ENCODE peak calls at places on chromosomes 7 and 10, in seven cellular contexts. One of them, this sample, is unnamed.

GRCh38 chr7:101058355-101058754 is 26.9 kb upstream of the TRIM56 start:
- DNase-seq in AG04450: no peak
- DNase-seq in glutamatergic neuron: no peak
- DNase-seq in chondrocyte: peak
- DNase-seq in MCF 10A: peak
- DNase-seq in breast epithelium: no peak
- DNase-seq in RWPE1: peak
- DNase-seq in this sample: no peak

GRCh38 chr10:117374506-117375359 is 507 bp downstream of the PDZD8 start:
- DNase-seq in AG04450: no peak
- DNase-seq in glutamatergic neuron: peak
- DNase-seq in chondrocyte: no peak
- DNase-seq in MCF 10A: peak
- DNase-seq in breast epithelium: peak
- DNase-seq in RWPE1: peak
- DNase-seq in this sample: no peak

GRCh38 chr7:33067921-33068320 is 5.3 kb upstream of the NT5C3A start:
- DNase-seq in AG04450: no peak
- DNase-seq in glutamatergic neuron: no peak
- DNase-seq in chondrocyte: no peak
- DNase-seq in MCF 10A: no peak
- DNase-seq in breast epithelium: no peak
- DNase-seq in RWPE1: no peak
- DNase-seq in this sample: no peak

GRCh38 chr7:25262586-25262985 is 34.3 kb upstream of the NPVF start:
- DNase-seq in AG04450: no peak
- DNase-seq in glutamatergic neuron: no peak
- DNase-seq in chondrocyte: no peak
- DNase-seq in MCF 10A: peak
- DNase-seq in breast epithelium: peak
- DNase-seq in RWPE1: peak
- DNase-seq in this sample: no peak

GRCh38 chr7:142859829-142860228 is 5.0 kb downstream of the EPHB6 start:
- DNase-seq in AG04450: no peak
- DNase-seq in glutamatergic neuron: no peak
- DNase-seq in chondrocyte: no peak
- DNase-seq in MCF 10A: peak
- DNase-seq in breast epithelium: peak
- DNase-seq in RWPE1: no peak
- DNase-seq in this sample: no peak

GRCh38 chr10:107653832-107654287 is 489.4 kb upstream of the SORCS1 start:
- DNase-seq in AG04450: no peak
- DNase-seq in glutamatergic neuron: no peak
- DNase-seq in chondrocyte: no peak
- DNase-seq in MCF 10A: peak
- DNase-seq in breast epithelium: no peak
- DNase-seq in RWPE1: peak
- DNase-seq in this sample: no peak

GRCh38 chr10:119688033-119688508 is 36.9 kb downstream of the BAG3 start:
- DNase-seq in AG04450: no peak
- DNase-seq in glutamatergic neuron: no peak
- DNase-seq in chondrocyte: no peak
- DNase-seq in MCF 10A: no peak
- DNase-seq in breast epithelium: no peak
- DNase-seq in RWPE1: no peak
- DNase-seq in this sample: no peak

GRCh38 chr10:58570307-58570723 is 57.6 kb downstream of the BICC1 start:
- DNase-seq in AG04450: no peak
- DNase-seq in glutamatergic neuron: no peak
- DNase-seq in chondrocyte: no peak
- DNase-seq in MCF 10A: no peak
- DNase-seq in breast epithelium: peak
- DNase-seq in RWPE1: no peak
- DNase-seq in this sample: no peak

GRCh38 chr7:92485267-92485892 is 7.6 kb upstream of the ERVW-1 start:
- DNase-seq in AG04450: no peak
- DNase-seq in glutamatergic neuron: no peak
- DNase-seq in chondrocyte: no peak
- DNase-seq in MCF 10A: no peak
- DNase-seq in breast epithelium: no peak
- DNase-seq in RWPE1: no peak
- DNase-seq in this sample: no peak

GRCh38 chr7:157557263-157557662 is 220.5 kb downstream of the DNAJB6 start:
- DNase-seq in AG04450: no peak
- DNase-seq in glutamatergic neuron: no peak
- DNase-seq in chondrocyte: no peak
- DNase-seq in MCF 10A: no peak
- DNase-seq in breast epithelium: no peak
- DNase-seq in RWPE1: no peak
- DNase-seq in this sample: no peak

GRCh38 chr10:70982443-70982842 is 94.1 kb upstream of the PCBD1 start:
- DNase-seq in AG04450: no peak
- DNase-seq in glutamatergic neuron: no peak
- DNase-seq in chondrocyte: peak
- DNase-seq in MCF 10A: no peak
- DNase-seq in breast epithelium: no peak
- DNase-seq in RWPE1: no peak
- DNase-seq in this sample: no peak

GRCh38 chr10:17682236-17682946 is 38.4 kb downstream of the STAM start:
- DNase-seq in AG04450: no peak
- DNase-seq in glutamatergic neuron: no peak
- DNase-seq in chondrocyte: no peak
- DNase-seq in MCF 10A: no peak
- DNase-seq in breast epithelium: no peak
- DNase-seq in RWPE1: peak
- DNase-seq in this sample: no peak

GRCh38 chr10:123621492-123621891 is 44.7 kb upstream of the GPR26 start:
- DNase-seq in AG04450: no peak
- DNase-seq in glutamatergic neuron: no peak
- DNase-seq in chondrocyte: no peak
- DNase-seq in MCF 10A: peak
- DNase-seq in breast epithelium: peak
- DNase-seq in RWPE1: no peak
- DNase-seq in this sample: no peak

GRCh38 chr10:80196270-80196949 is 8.9 kb downstream of the ANXA11 start:
- DNase-seq in AG04450: no peak
- DNase-seq in glutamatergic neuron: no peak
- DNase-seq in chondrocyte: no peak
- DNase-seq in MCF 10A: peak
- DNase-seq in breast epithelium: peak
- DNase-seq in RWPE1: peak
- DNase-seq in this sample: no peak

GRCh38 chr10:125194814-125195213 is 34.5 kb upstream of the CTBP2 start:
- DNase-seq in AG04450: no peak
- DNase-seq in glutamatergic neuron: no peak
- DNase-seq in chondrocyte: no peak
- DNase-seq in MCF 10A: no peak
- DNase-seq in breast epithelium: no peak
- DNase-seq in RWPE1: no peak
- DNase-seq in this sample: no peak

GRCh38 chr10:12847361-12847975 is 154.0 kb downstream of the CCDC3 start:
- DNase-seq in AG04450: no peak
- DNase-seq in glutamatergic neuron: peak
- DNase-seq in chondrocyte: no peak
- DNase-seq in MCF 10A: no peak
- DNase-seq in breast epithelium: no peak
- DNase-seq in RWPE1: no peak
- DNase-seq in this sample: no peak

GRCh38 chr10:118595598-118596425 is at the start of gene PRLHR:
- DNase-seq in AG04450: no peak
- DNase-seq in glutamatergic neuron: peak
- DNase-seq in chondrocyte: no peak
- DNase-seq in MCF 10A: peak
- DNase-seq in breast epithelium: no peak
- DNase-seq in RWPE1: peak
- DNase-seq in this sample: no peak

GRCh38 chr10:44323838-44324237 is 61.1 kb downstream of the CXCL12 start:
- DNase-seq in AG04450: no peak
- DNase-seq in glutamatergic neuron: no peak
- DNase-seq in chondrocyte: no peak
- DNase-seq in MCF 10A: no peak
- DNase-seq in breast epithelium: no peak
- DNase-seq in RWPE1: no peak
- DNase-seq in this sample: no peak

DNA sequence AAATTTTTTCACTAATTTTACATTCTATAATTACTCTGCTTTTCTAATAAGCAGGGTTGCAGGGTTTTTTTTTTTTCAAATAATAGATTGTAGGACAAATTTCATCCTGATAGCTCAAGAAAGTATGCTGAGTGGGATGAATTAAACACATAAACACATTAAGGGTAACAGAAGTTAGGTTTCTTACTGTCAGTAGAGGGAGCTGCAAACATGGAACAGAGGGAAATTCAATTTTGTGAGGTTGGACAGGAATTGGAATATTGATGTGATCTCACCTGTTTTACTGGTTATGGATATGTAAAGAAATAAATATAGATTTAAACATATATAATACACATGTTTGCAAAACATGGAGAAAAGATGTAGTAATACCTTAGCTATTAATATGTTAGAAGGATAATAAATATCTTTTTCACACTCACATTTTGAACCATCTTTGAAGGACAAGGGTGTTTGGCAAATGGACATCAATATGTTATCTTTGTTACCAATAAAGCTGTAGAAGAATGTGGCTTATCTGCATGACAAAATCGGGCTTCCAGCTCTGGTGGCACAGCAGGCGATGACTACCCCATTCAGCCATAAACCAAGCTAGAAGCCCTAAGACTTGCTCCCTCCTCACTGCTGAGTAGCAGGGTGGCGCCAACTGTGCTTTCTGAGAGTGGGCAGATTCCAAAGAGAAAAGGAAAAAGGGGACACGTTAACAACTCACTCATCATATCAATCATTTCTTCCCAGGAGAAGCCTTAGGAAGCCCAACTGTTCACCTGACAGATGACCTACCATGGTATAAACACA is 1257.4 kb downstream of the GATA3 start:
- DNase-seq in AG04450: no peak
- DNase-seq in glutamatergic neuron: no peak
- DNase-seq in chondrocyte: no peak
- DNase-seq in MCF 10A: no peak
- DNase-seq in breast epithelium: no peak
- DNase-seq in RWPE1: peak
- DNase-seq in this sample: no peak
- TF ChIP-seq CTCF in AG04450: peak
- TF ChIP-seq CTCF in glutamatergic neuron: peak
- TF ChIP-seq CTCF in chondrocyte: peak
- TF ChIP-seq CTCF in MCF 10A: peak
- TF ChIP-seq CTCF in breast epithelium: no peak
- TF ChIP-seq CTCF in RWPE1: no peak
- TF ChIP-seq CTCF in this sample: no peak

GRCh38 chr10:102775973-102776669 is 32.4 kb downstream of the WBP1L start:
- DNase-seq in AG04450: peak
- DNase-seq in glutamatergic neuron: no peak
- DNase-seq in chondrocyte: no peak
- DNase-seq in MCF 10A: no peak
- DNase-seq in breast epithelium: peak
- DNase-seq in RWPE1: peak
- DNase-seq in this sample: no peak

GRCh38 chr10:102773986-102774385 is 30.2 kb downstream of the WBP1L start:
- DNase-seq in AG04450: no peak
- DNase-seq in glutamatergic neuron: no peak
- DNase-seq in chondrocyte: no peak
- DNase-seq in MCF 10A: no peak
- DNase-seq in breast epithelium: no peak
- DNase-seq in RWPE1: no peak
- DNase-seq in this sample: no peak

GRCh38 chr10:102770792-102771191 is 27.0 kb downstream of the WBP1L start:
- DNase-seq in AG04450: no peak
- DNase-seq in glutamatergic neuron: no peak
- DNase-seq in chondrocyte: no peak
- DNase-seq in MCF 10A: no peak
- DNase-seq in breast epithelium: no peak
- DNase-seq in RWPE1: no peak
- DNase-seq in this sample: no peak

GRCh38 chr10:102775201-102775972 is 31.6 kb downstream of the WBP1L start:
- DNase-seq in AG04450: no peak
- DNase-seq in glutamatergic neuron: no peak
- DNase-seq in chondrocyte: no peak
- DNase-seq in MCF 10A: no peak
- DNase-seq in breast epithelium: peak
- DNase-seq in RWPE1: no peak
- DNase-seq in this sample: no peak

GRCh38 chr10:102773320-102773719 is 29.6 kb downstream of the WBP1L start:
- DNase-seq in AG04450: no peak
- DNase-seq in glutamatergic neuron: no peak
- DNase-seq in chondrocyte: no peak
- DNase-seq in MCF 10A: no peak
- DNase-seq in breast epithelium: no peak
- DNase-seq in RWPE1: no peak
- DNase-seq in this sample: no peak
- TF ChIP-seq CTCF in AG04450: no peak
- TF ChIP-seq CTCF in glutamatergic neuron: no peak
- TF ChIP-seq CTCF in chondrocyte: no peak
- TF ChIP-seq CTCF in MCF 10A: no peak
- TF ChIP-seq CTCF in breast epithelium: no peak
- TF ChIP-seq CTCF in RWPE1: no peak
- TF ChIP-seq CTCF in this sample: no peak

GRCh38 chr10:100872034-100872791 is 40.5 kb upstream of the SLF2 start:
- DNase-seq in AG04450: peak
- DNase-seq in glutamatergic neuron: peak
- DNase-seq in chondrocyte: peak
- DNase-seq in MCF 10A: peak
- DNase-seq in breast epithelium: no peak
- DNase-seq in RWPE1: peak
- DNase-seq in this sample: no peak
- TF ChIP-seq CTCF in AG04450: peak
- TF ChIP-seq CTCF in glutamatergic neuron: peak
- TF ChIP-seq CTCF in chondrocyte: peak
- TF ChIP-seq CTCF in MCF 10A: peak
- TF ChIP-seq CTCF in breast epithelium: no peak
- TF ChIP-seq CTCF in RWPE1: no peak
- TF ChIP-seq CTCF in this sample: no peak

GRCh38 chr10:1227505-1228402 is 171.6 kb downstream of the WDR37 start:
- DNase-seq in AG04450: no peak
- DNase-seq in glutamatergic neuron: no peak
- DNase-seq in chondrocyte: no peak
- DNase-seq in MCF 10A: no peak
- DNase-seq in breast epithelium: no peak
- DNase-seq in RWPE1: no peak
- DNase-seq in this sample: no peak
- TF ChIP-seq CTCF in AG04450: no peak
- TF ChIP-seq CTCF in glutamatergic neuron: no peak
- TF ChIP-seq CTCF in chondrocyte: peak
- TF ChIP-seq CTCF in MCF 10A: peak
- TF ChIP-seq CTCF in breast epithelium: no peak
- TF ChIP-seq CTCF in RWPE1: no peak
- TF ChIP-seq CTCF in this sample: no peak

This sample was measured in esophagus squamous epithelium.